ENCODE peak calls at places on chromosomes 5 and 9, in nine cellular contexts. One of them, this sample, is unnamed. For H3K4me1, the result is how much of the 10 kb centered on the place peaks cover.

GRCh38 chr9:35105571-35106342 is 2.8 kb upstream of the STOML2 start:
- DNase-seq in ascending aorta: no peak
- DNase-seq in left lung: no peak
- DNase-seq in OCI-LY7: no peak
- DNase-seq in GM12878: no peak
- DNase-seq in lung: no peak
- DNase-seq in prostate gland: no peak
- DNase-seq in stomach: no peak
- DNase-seq in psoas muscle: no peak
- DNase-seq in this sample: no peak

GRCh38 chr9:89525673-89526374 is 27.9 kb upstream of the SEMA4D start:
- DNase-seq in OCI-LY7: no peak
- DNase-seq in prostate gland: no peak
- DNase-seq in GM12878: no peak
- DNase-seq in ascending aorta: no peak
- DNase-seq in stomach: no peak
- DNase-seq in left lung: no peak
- DNase-seq in psoas muscle: no peak
- DNase-seq in lung: no peak
- DNase-seq in this sample: no peak

GRCh38 chr5:55223219-55223987 is 3.7 kb downstream of the MCIDAS start:
- DNase-seq in left lung: no peak
- DNase-seq in lung: no peak
- DNase-seq in GM12878: no peak
- DNase-seq in stomach: no peak
- DNase-seq in ascending aorta: no peak
- DNase-seq in psoas muscle: no peak
- DNase-seq in OCI-LY7: no peak
- DNase-seq in prostate gland: no peak
- DNase-seq in this sample: no peak

GRCh38 chr9:91182429-91182828 is 179.3 kb downstream of the AUH start:
- DNase-seq in left lung: no peak
- DNase-seq in OCI-LY7: no peak
- DNase-seq in ascending aorta: peak
- DNase-seq in psoas muscle: no peak
- DNase-seq in stomach: peak
- DNase-seq in lung: peak
- DNase-seq in GM12878: no peak
- DNase-seq in prostate gland: no peak
- DNase-seq in this sample: no peak

GRCh38 chr5:71600783-71601182 is 13.6 kb downstream of the MCCC2 start:
- DNase-seq in psoas muscle: no peak
- DNase-seq in ascending aorta: no peak
- DNase-seq in lung: no peak
- DNase-seq in GM12878: no peak
- DNase-seq in left lung: no peak
- DNase-seq in OCI-LY7: no peak
- DNase-seq in stomach: no peak
- DNase-seq in prostate gland: no peak
- DNase-seq in this sample: no peak

GRCh38 chr9:105656131-105656921 is 5.9 kb upstream of the TAL2 start:
- DNase-seq in stomach: peak
- DNase-seq in prostate gland: peak
- DNase-seq in OCI-LY7: no peak
- DNase-seq in left lung: peak
- DNase-seq in psoas muscle: peak
- DNase-seq in GM12878: no peak
- DNase-seq in ascending aorta: no peak
- DNase-seq in lung: no peak
- DNase-seq in this sample: no peak

GRCh38 chr9:35726876-35727438 is 5.0 kb downstream of the TLN1 start:
- DNase-seq in stomach: no peak
- DNase-seq in prostate gland: no peak
- DNase-seq in ascending aorta: peak
- DNase-seq in left lung: no peak
- DNase-seq in psoas muscle: no peak
- DNase-seq in GM12878: no peak
- DNase-seq in OCI-LY7: peak
- DNase-seq in lung: no peak
- DNase-seq in this sample: no peak

GRCh38 chr5:159395202-159395601 is 64.9 kb upstream of the IL12B start:
- DNase-seq in prostate gland: no peak
- DNase-seq in GM12878: no peak
- DNase-seq in ascending aorta: no peak
- DNase-seq in left lung: no peak
- DNase-seq in stomach: no peak
- DNase-seq in lung: no peak
- DNase-seq in psoas muscle: no peak
- DNase-seq in OCI-LY7: no peak
- DNase-seq in this sample: no peak

GRCh38 chr5:77550416-77550815 is 58.3 kb upstream of the WDR41 start:
- DNase-seq in OCI-LY7: no peak
- DNase-seq in stomach: no peak
- DNase-seq in lung: no peak
- DNase-seq in GM12878: no peak
- DNase-seq in prostate gland: no peak
- DNase-seq in psoas muscle: no peak
- DNase-seq in left lung: no peak
- DNase-seq in ascending aorta: no peak
- DNase-seq in this sample: no peak

DNA sequence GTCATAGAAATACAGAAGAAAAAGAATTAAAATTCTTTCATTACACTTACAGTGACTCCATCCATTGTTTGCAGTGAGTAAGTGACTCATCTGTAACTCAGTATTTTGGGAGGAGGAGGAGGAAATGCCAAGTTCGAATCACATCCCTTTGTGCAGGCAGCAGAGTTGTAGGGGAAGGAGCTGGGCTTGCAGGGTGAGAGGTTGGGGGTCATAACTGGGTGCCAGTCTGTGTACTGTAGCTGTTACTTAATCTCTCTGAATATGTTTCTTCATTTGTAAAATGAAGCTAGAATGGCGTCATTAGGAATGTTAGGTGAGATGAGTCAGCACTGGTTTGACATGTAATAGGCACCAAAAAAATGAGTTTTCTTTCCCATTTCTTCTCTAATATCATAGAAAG is 235.7 kb upstream of the ADAMTSL1 start:
- DNase-seq in ascending aorta: no peak
- DNase-seq in psoas muscle: no peak
- DNase-seq in OCI-LY7: no peak
- DNase-seq in prostate gland: no peak
- DNase-seq in GM12878: no peak
- DNase-seq in lung: no peak
- DNase-seq in left lung: no peak
- DNase-seq in stomach: no peak
- DNase-seq in this sample: peak
- H3K4me1 ChIP-seq in ascending aorta: under half
- H3K4me1 ChIP-seq in psoas muscle: under half
- H3K4me1 ChIP-seq in OCI-LY7: under half
- H3K4me1 ChIP-seq in prostate gland: under half
- H3K4me1 ChIP-seq in GM12878: under half
- H3K4me1 ChIP-seq in lung: under half
- H3K4me1 ChIP-seq in left lung: under half
- H3K4me1 ChIP-seq in stomach: under half
- H3K4me1 ChIP-seq in this sample: under half

GRCh38 chr5:152171888-152172287 is 233.2 kb downstream of the NMUR2 start:
- DNase-seq in ascending aorta: no peak
- DNase-seq in OCI-LY7: no peak
- DNase-seq in stomach: no peak
- DNase-seq in GM12878: no peak
- DNase-seq in prostate gland: no peak
- DNase-seq in left lung: no peak
- DNase-seq in psoas muscle: no peak
- DNase-seq in lung: no peak
- DNase-seq in this sample: no peak

GRCh38 chr5:152164860-152165259 is 240.2 kb upstream of the GLRA1 start:
- DNase-seq in left lung: no peak
- DNase-seq in lung: no peak
- DNase-seq in ascending aorta: no peak
- DNase-seq in psoas muscle: no peak
- DNase-seq in OCI-LY7: no peak
- DNase-seq in stomach: no peak
- DNase-seq in prostate gland: no peak
- DNase-seq in GM12878: no peak
- DNase-seq in this sample: no peak

DNA sequence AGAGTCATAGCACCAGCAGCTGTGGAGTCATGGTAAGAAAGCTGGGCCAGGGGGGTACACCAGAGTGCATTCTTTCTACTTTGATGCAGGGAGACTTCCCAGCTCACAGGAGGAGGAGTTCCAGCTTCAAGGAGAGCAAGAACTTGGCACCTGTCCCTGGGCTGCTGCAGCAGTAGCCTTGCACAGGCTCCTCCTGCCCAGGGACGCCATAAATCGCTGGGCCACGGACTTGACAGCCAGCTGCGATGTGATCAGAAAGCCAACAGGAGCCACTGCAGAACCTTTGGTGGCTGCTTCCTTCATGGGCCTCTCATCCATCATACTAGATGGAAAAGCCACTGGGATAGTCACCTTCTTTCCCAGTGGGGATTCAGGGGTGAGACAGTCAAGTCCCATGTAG is 234.7 kb downstream of the NMUR2 start:
- DNase-seq in OCI-LY7: no peak
- DNase-seq in ascending aorta: no peak
- DNase-seq in psoas muscle: peak
- DNase-seq in GM12878: no peak
- DNase-seq in stomach: peak
- DNase-seq in lung: no peak
- DNase-seq in prostate gland: no peak
- DNase-seq in left lung: no peak
- DNase-seq in this sample: no peak
- TF ChIP-seq CTCF in OCI-LY7: no peak
- TF ChIP-seq CTCF in ascending aorta: no peak
- TF ChIP-seq CTCF in psoas muscle: no peak
- TF ChIP-seq CTCF in GM12878: no peak
- TF ChIP-seq CTCF in stomach: no peak
- TF ChIP-seq CTCF in lung: no peak
- TF ChIP-seq CTCF in prostate gland: no peak
- TF ChIP-seq CTCF in left lung: no peak
- TF ChIP-seq CTCF in this sample: no peak

DNA sequence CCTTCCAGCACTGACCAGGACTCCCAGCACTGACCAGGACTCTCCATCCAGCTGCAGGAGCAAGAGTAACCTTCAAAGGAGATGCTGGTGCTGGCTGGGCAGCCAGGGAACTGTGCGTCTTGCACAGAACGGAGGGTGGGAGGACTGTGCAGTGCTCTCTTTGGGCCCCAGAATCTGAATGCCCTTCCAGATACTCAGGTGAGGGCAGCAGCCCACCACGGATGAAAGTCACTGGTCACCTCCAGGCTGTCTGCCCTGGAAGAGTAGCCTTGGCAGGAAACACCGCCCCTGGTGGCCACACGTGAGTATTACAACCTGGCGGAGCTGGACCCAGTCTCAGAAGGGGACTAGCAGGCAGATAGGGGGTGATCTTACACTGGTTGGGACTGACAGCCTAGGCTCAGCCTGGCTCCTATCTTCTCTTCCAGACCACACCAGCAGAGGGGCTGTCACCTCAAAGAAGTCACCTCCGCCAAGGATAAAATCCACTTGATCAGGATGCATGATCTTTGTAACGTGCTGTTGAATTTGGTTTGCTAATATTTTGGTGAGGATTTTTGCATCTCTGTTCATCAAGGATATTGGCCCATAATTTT is 4.8 kb upstream of the SARDH start:
- DNase-seq in prostate gland: peak
- DNase-seq in OCI-LY7: peak
- DNase-seq in ascending aorta: peak
- DNase-seq in psoas muscle: peak
- DNase-seq in GM12878: peak
- DNase-seq in stomach: peak
- DNase-seq in left lung: peak
- DNase-seq in lung: peak
- DNase-seq in this sample: peak
- H3K4me1 ChIP-seq in prostate gland: under half
- H3K4me1 ChIP-seq in OCI-LY7: under half
- H3K4me1 ChIP-seq in ascending aorta: under half
- H3K4me1 ChIP-seq in psoas muscle: under half
- H3K4me1 ChIP-seq in GM12878: under half
- H3K4me1 ChIP-seq in stomach: under half
- H3K4me1 ChIP-seq in left lung: under half
- H3K4me1 ChIP-seq in lung: under half
- H3K4me1 ChIP-seq in this sample: under half

GRCh38 chr5:40882291-40882690 is 27.0 kb upstream of the C7 start:
- DNase-seq in prostate gland: no peak
- DNase-seq in left lung: no peak
- DNase-seq in OCI-LY7: no peak
- DNase-seq in ascending aorta: no peak
- DNase-seq in lung: no peak
- DNase-seq in psoas muscle: no peak
- DNase-seq in stomach: no peak
- DNase-seq in GM12878: no peak
- DNase-seq in this sample: no peak

GRCh38 chr5:40875958-40876357 is 33.3 kb upstream of the C7 start:
- DNase-seq in lung: no peak
- DNase-seq in GM12878: no peak
- DNase-seq in ascending aorta: no peak
- DNase-seq in OCI-LY7: no peak
- DNase-seq in prostate gland: no peak
- DNase-seq in stomach: no peak
- DNase-seq in left lung: no peak
- DNase-seq in psoas muscle: no peak
- DNase-seq in this sample: no peak

GRCh38 chr5:40877371-40877988 is 31.8 kb upstream of the C7 start:
- DNase-seq in prostate gland: no peak
- DNase-seq in stomach: no peak
- DNase-seq in OCI-LY7: no peak
- DNase-seq in lung: no peak
- DNase-seq in ascending aorta: no peak
- DNase-seq in GM12878: no peak
- DNase-seq in left lung: no peak
- DNase-seq in psoas muscle: no peak
- DNase-seq in this sample: no peak

GRCh38 chr5:40873481-40873880 is 32.3 kb downstream of the CARD6 start:
- DNase-seq in stomach: no peak
- DNase-seq in left lung: no peak
- DNase-seq in GM12878: no peak
- DNase-seq in psoas muscle: no peak
- DNase-seq in lung: no peak
- DNase-seq in OCI-LY7: no peak
- DNase-seq in prostate gland: no peak
- DNase-seq in ascending aorta: no peak
- DNase-seq in this sample: no peak

DNA sequence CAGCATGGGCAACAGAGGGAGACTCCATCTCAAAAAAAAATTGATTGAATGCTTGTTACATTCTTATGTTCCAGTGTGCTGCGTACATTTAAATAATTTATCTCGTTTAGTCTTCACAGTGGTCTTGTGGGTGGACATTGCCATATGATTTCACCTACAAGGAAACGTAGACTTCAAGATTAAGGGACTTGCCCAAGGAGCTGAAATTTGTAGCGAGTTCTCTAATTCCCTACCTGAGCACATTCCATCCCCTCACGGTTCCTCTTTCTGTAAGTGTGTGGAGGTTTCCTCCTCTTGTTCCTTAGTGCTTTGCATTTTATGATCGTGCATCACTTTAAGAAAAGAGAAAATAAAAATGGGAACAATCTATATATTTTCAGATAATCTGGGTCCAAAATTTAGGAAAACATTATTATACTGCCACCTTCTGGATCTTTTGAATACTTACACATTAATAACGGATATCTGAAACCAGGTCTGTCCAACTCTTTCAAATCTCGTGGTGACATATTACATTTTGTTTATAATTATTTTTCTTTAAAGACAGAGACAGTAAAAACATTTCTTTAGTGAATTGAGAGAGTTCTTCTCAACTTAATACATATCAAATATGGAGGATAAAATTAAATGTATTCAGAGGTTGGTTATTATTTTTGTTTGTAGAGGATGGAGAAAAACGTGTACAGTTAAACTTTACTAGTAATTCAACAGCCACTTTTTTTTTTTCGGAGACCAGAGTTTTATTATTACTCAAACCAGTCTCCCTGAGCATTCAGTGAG is 29.9 kb upstream of the C7 start:
- DNase-seq in left lung: no peak
- DNase-seq in psoas muscle: no peak
- DNase-seq in ascending aorta: no peak
- DNase-seq in OCI-LY7: peak
- DNase-seq in stomach: no peak
- DNase-seq in lung: no peak
- DNase-seq in prostate gland: no peak
- DNase-seq in GM12878: no peak
- DNase-seq in this sample: no peak
- TF ChIP-seq CTCF in left lung: peak
- TF ChIP-seq CTCF in psoas muscle: peak
- TF ChIP-seq CTCF in ascending aorta: peak
- TF ChIP-seq CTCF in OCI-LY7: peak
- TF ChIP-seq CTCF in stomach: peak
- TF ChIP-seq CTCF in lung: peak
- TF ChIP-seq CTCF in prostate gland: peak
- TF ChIP-seq CTCF in GM12878: peak
- TF ChIP-seq CTCF in this sample: peak

This sample was measured in RWPE2.